ENCODE peak calls at places on chromosomes 1 and 21, in four cellular contexts. M is K562, O is HCT116, Y is H1. J is an unnamed sample.

GRCh38 chr21:27519357-27519756 is 552.5 kb upstream of the ADAMTS5 start:
- DNase-seq in M (no peak), O (no peak), Y (no peak), J (no peak)

GRCh38 chr1:50570064-50570463 is 146.8 kb upstream of the DMRTA2 start:
- DNase-seq in M (no peak), O (no peak), Y (no peak), J (peak; percentile 29)

GRCh38 chr1:90763930-90764329 is 46.8 kb upstream of the BARHL2 start:
- DNase-seq in M (no peak), O (no peak), Y (no peak), J (no peak)

GRCh38 chr21:29155118-29155932 is 24.9 kb downstream of the MAP3K7CL start:
- DNase-seq in M (no peak), O (no peak), Y (no peak), J (no peak)

GRCh38 chr1:213419369-213420030 is 368.5 kb downstream of the RPS6KC1 start:
- DNase-seq in M (no peak), O (no peak), Y (no peak), J (peak; percentile 49)

GRCh38 chr1:203034422-203035110 is 8.3 kb downstream of the PPFIA4 start:
- DNase-seq in M (no peak), O (no peak), Y (no peak), J (no peak)

GRCh38 chr21:31911138-31911907 is 38.5 kb downstream of the HUNK start:
- DNase-seq in M (no peak), O (no peak), Y (no peak), J (no peak)

GRCh38 chr1:179091691-179092165 is 9.9 kb downstream of the TOR3A start:
- DNase-seq in M (no peak), O (no peak), Y (no peak), J (peak; percentile 62)

GRCh38 chr1:111227434-111227833 is at the start of gene CHI3L2:
- DNase-seq in M (no peak), O (no peak), Y (no peak), J (no peak)

GRCh38 chr1:183480971-183481431 is 8.7 kb downstream of the SMG7 start:
- DNase-seq in M (no peak), O (no peak), Y (no peak), J (no peak)

GRCh38 chr1:75791022-75791421 is 5.0 kb downstream of the RABGGTB start:
- DNase-seq in M (no peak), O (no peak), Y (no peak), J (no peak)

GRCh38 chr1:37726191-37726590 is 33.9 kb downstream of the CDCA8 start:
- DNase-seq in M (no peak), O (no peak), Y (no peak), J (no peak)

GRCh38 chr1:63821650-63822049 is 47.8 kb downstream of the ROR1 start:
- DNase-seq in M (no peak), O (no peak), Y (no peak), J (no peak)

GRCh38 chr1:14149431-14149830 is 449.1 kb upstream of the KAZN start:
- DNase-seq in M (peak; percentile 20), O (peak; percentile 31), Y (no peak), J (no peak)

GRCh38 chr1:165424454-165425283 is 20.3 kb downstream of the RXRG start:
- DNase-seq in M (no peak), O (no peak), Y (no peak), J (no peak)

GRCh38 chr1:240888787-240889048 is 276.8 kb upstream of the GREM2 start:
- DNase-seq in M (no peak), O (no peak), Y (no peak), J (no peak)

GRCh38 chr1:224697888-224698450 is 81.9 kb downstream of the CNIH3 start:
- DNase-seq in M (no peak), O (no peak), Y (no peak), J (no peak)

GRCh38 chr1:27804791-27805190 is 25.8 kb upstream of the PPP1R8 start:
- DNase-seq in M (no peak), O (no peak), Y (no peak), J (no peak)

GRCh38 chr1:155073377-155074272 is 5.0 kb upstream of the EFNA3 start:
- DNase-seq in M (no peak), O (no peak), Y (no peak), J (no peak)

GRCh38 chr1:230284891-230285290 is 141.2 kb downstream of the PGBD5 start:
- DNase-seq in M (no peak), O (no peak), Y (no peak), J (no peak)

GRCh38 chr1:228178737-228179720 is 13.4 kb downstream of the IBA57 start:
- DNase-seq in M (peak; percentile 87), O (no peak), Y (no peak), J (no peak)

GRCh38 chr1:17060129-17060868 is 6.5 kb upstream of the SDHB start:
- DNase-seq in M (no peak), O (no peak), Y (no peak), J (no peak)

GRCh38 chr1:42046772-42047552 is 106.2 kb upstream of the GUCA2B start:
- DNase-seq in M (no peak), O (no peak), Y (no peak), J (peak; percentile 21)

GRCh38 chr1:59541161-59541560 is 244.3 kb downstream of the FGGY start:
- DNase-seq in M (no peak), O (no peak), Y (no peak), J (no peak)

GRCh38 chr1:221923921-221924598 is 182.2 kb upstream of the DUSP10 start:
- DNase-seq in M (no peak), O (no peak), Y (no peak), J (no peak)

GRCh38 chr1:195740862-195741261 is 867.4 kb downstream of the KCNT2 start:
- DNase-seq in M (no peak), O (no peak), Y (no peak), J (no peak)

GRCh38 chr1:207754942-207755689 is 3.3 kb downstream of the CD46 start:
- DNase-seq in M (no peak), O (no peak), Y (no peak), J (no peak)

GRCh38 chr1:158686430-158687009 is at the start of gene SPTA1:
- DNase-seq in M (peak; percentile 61), O (no peak), Y (no peak), J (no peak)

GRCh38 chr1:214493126-214493796 is 58.1 kb downstream of the PTPN14 start:
- DNase-seq in M (no peak), O (no peak), Y (no peak), J (no peak)

GRCh38 chr1:195113471-195113870 is 1494.8 kb downstream of the KCNT2 start:
- DNase-seq in M (no peak), O (no peak), Y (no peak), J (no peak)

GRCh38 chr1:248752981-248753525 is 2.5 kb downstream of the LYPD8 start:
- DNase-seq in M (no peak), O (no peak), Y (no peak), J (no peak)

GRCh38 chr1:59743324-59744108 is 71.2 kb upstream of the HOOK1 start:
- DNase-seq in M (no peak), O (no peak), Y (no peak), J (no peak)

GRCh38 chr1:56378376-56379070 is 200.8 kb downstream of the PLPP3 start:
- DNase-seq in M (no peak), O (no peak), Y (no peak), J (peak; percentile 21)
- TF ChIP-seq CTCF in M (no peak), O (no peak), Y (no peak), J (peak; percentile 36)

GRCh38 chr21:42047821-42048613 is 23.1 kb upstream of the UMODL1 start:
- DNase-seq in M (no peak), O (no peak), Y (no peak), J (no peak)
- TF ChIP-seq FOSL1 in M (no peak), O (no peak), Y (no peak), J (no peak)

DNA sequence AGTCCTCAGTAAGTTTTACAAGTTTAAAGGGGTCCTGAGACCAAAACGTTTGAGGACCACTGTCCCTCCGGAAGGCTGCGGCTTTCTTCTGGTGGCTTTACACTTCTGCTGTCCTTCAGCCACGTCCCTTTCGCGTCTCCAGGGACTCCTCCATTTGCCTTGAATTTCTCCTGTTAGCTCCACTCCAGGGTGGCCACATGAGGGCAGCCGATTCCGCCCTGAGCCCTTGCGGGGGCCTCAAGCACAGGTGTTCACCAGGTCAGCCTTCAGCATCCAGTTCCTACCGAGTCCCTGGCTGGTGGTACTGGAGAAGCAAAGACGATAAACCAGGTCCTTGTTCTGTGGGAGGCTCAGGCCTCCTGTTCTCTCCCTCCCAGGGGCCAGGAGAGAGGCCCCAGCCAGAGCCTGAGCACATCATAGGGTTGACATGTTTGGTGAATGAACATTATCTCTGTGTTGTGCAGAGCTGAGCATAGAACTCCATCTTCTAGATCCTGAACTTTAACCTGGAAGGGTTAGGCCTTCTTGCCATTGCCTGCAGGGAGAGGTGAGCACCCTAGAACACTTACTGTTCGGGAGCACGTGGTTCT is 27.4 kb upstream of the COQ8A start:
- DNase-seq in M (peak; percentile 68), O (no peak), Y (peak; percentile 76), J (peak; percentile 76)
- TF ChIP-seq CTCF in M (peak; percentile 82), O (peak; percentile 19), Y (peak; percentile 80), J (peak; percentile 100)

GRCh38 chr1:29258189-29258973 is 22.1 kb downstream of the PTPRU start:
- DNase-seq in M (peak; percentile 60), O (no peak), Y (no peak), J (no peak)

GRCh38 chr1:29258974-29259801 is 22.9 kb downstream of the PTPRU start:
- DNase-seq in M (peak; percentile 59), O (no peak), Y (no peak), J (no peak)

GRCh38 chr1:29256979-29257804 is 20.9 kb downstream of the PTPRU start:
- DNase-seq in M (peak; percentile 37), O (no peak), Y (no peak), J (no peak)

GRCh38 chr1:29260531-29260930 is 24.2 kb downstream of the PTPRU start:
- DNase-seq in M (no peak), O (no peak), Y (no peak), J (no peak)

DNA sequence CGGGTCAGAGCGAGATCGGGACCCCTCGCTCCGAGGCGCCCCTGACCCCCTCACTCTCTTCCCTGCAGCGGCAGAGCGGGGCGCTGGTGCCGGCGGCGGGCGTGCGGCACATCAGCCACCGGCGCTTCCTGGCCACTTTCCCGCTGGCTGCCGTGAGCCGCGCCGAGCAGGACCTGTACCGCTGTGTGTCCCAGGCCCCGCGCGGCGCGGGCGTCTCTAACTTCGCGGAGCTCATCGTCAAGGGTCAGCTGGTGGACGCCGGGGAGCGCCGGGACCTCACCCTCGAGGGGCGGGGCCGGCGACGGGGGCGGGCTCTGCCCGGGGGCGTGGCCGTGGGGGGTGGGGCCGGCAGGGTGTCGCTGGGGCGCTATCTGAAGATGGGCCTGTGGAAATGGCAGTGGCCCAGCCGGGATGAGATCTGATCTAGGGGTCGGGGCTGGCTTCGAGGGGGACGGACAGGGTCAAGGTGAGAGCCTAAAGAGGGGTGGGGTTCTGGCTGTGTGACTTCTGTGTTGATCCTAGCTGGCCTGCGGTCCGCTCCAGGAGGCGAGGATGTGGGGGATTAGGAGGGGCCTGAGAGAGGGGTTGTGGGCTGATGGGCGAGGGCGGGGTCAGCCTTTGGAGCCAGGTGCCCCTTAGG is 23.6 kb downstream of the PTPRU start:
- DNase-seq in M (peak; percentile 99), O (no peak), Y (peak; percentile 89), J (no peak)
- TF ChIP-seq FOSL1 in M (no peak), O (no peak), Y (no peak), J (no peak)